ENCODE peak calls at places on chromosomes 6 and 20, in seven cellular contexts. One of them, this sample, is unnamed.
A peak's percentile ranks its signal among the peaks of the same experiment; 100 is the strongest.

GRCh38 chr6:164825386-164825785 is 484.0 kb downstream of the C6orf118 start:
- DNase-seq in glutamatergic neuron: no peak
- DNase-seq in NCI-H1092 treated with DMSO at 0.1 percent for 48 hours: no peak
- DNase-seq in mammary epithelial cell: no peak
- DNase-seq in skeletal muscle cell: no peak
- DNase-seq in hepatocyte: no peak
- DNase-seq in T1000: no peak
- DNase-seq in this sample: no peak

GRCh38 chr6:134636221-134636830 is 313.6 kb downstream of the ALDH8A1 start:
- DNase-seq in hepatocyte: peak; percentile 24
- DNase-seq in glutamatergic neuron: no peak
- DNase-seq in skeletal muscle cell: no peak
- DNase-seq in T1000: no peak
- DNase-seq in mammary epithelial cell: peak; percentile 39
- DNase-seq in NCI-H1092 treated with DMSO at 0.1 percent for 48 hours: no peak
- DNase-seq in this sample: no peak

GRCh38 chr20:63225082-63225454 is 9.1 kb upstream of the YTHDF1 start:
- DNase-seq in glutamatergic neuron: no peak
- DNase-seq in mammary epithelial cell: no peak
- DNase-seq in hepatocyte: no peak
- DNase-seq in skeletal muscle cell: no peak
- DNase-seq in NCI-H1092 treated with DMSO at 0.1 percent for 48 hours: peak; percentile 82
- DNase-seq in T1000: no peak
- DNase-seq in this sample: no peak

GRCh38 chr6:6912841-6913240 is 194.9 kb upstream of the RREB1 start:
- DNase-seq in NCI-H1092 treated with DMSO at 0.1 percent for 48 hours: no peak
- DNase-seq in T1000: no peak
- DNase-seq in skeletal muscle cell: no peak
- DNase-seq in glutamatergic neuron: no peak
- DNase-seq in hepatocyte: no peak
- DNase-seq in mammary epithelial cell: no peak
- DNase-seq in this sample: no peak

GRCh38 chr6:40738551-40738950 is 151.4 kb upstream of the LRFN2 start:
- DNase-seq in glutamatergic neuron: peak; percentile 36
- DNase-seq in skeletal muscle cell: no peak
- DNase-seq in T1000: no peak
- DNase-seq in NCI-H1092 treated with DMSO at 0.1 percent for 48 hours: no peak
- DNase-seq in mammary epithelial cell: no peak
- DNase-seq in hepatocyte: no peak
- DNase-seq in this sample: no peak

GRCh38 chr6:1884313-1884712 is 274.6 kb downstream of the FOXC1 start:
- DNase-seq in NCI-H1092 treated with DMSO at 0.1 percent for 48 hours: no peak
- DNase-seq in mammary epithelial cell: no peak
- DNase-seq in glutamatergic neuron: no peak
- DNase-seq in hepatocyte: no peak
- DNase-seq in T1000: no peak
- DNase-seq in skeletal muscle cell: no peak
- DNase-seq in this sample: no peak

GRCh38 chr6:101509556-101509955 is 116.0 kb downstream of the GRIK2 start:
- DNase-seq in mammary epithelial cell: no peak
- DNase-seq in NCI-H1092 treated with DMSO at 0.1 percent for 48 hours: no peak
- DNase-seq in glutamatergic neuron: no peak
- DNase-seq in hepatocyte: no peak
- DNase-seq in skeletal muscle cell: no peak
- DNase-seq in T1000: no peak
- DNase-seq in this sample: no peak

GRCh38 chr20:53847843-53848185 is 222.6 kb downstream of the BCAS1 start:
- DNase-seq in mammary epithelial cell: no peak
- DNase-seq in hepatocyte: no peak
- DNase-seq in T1000: no peak
- DNase-seq in NCI-H1092 treated with DMSO at 0.1 percent for 48 hours: no peak
- DNase-seq in glutamatergic neuron: no peak
- DNase-seq in skeletal muscle cell: no peak
- DNase-seq in this sample: no peak

GRCh38 chr20:59153355-59153681 is 10.3 kb upstream of the ZNF831 start:
- DNase-seq in mammary epithelial cell: no peak
- DNase-seq in NCI-H1092 treated with DMSO at 0.1 percent for 48 hours: no peak
- DNase-seq in hepatocyte: no peak
- DNase-seq in glutamatergic neuron: no peak
- DNase-seq in skeletal muscle cell: no peak
- DNase-seq in T1000: no peak
- DNase-seq in this sample: no peak

GRCh38 chr20:11995750-11996567 is 78.3 kb downstream of the BTBD3 start:
- DNase-seq in T1000: no peak
- DNase-seq in mammary epithelial cell: peak; percentile 89
- DNase-seq in NCI-H1092 treated with DMSO at 0.1 percent for 48 hours: no peak
- DNase-seq in glutamatergic neuron: no peak
- DNase-seq in skeletal muscle cell: no peak
- DNase-seq in hepatocyte: no peak
- DNase-seq in this sample: no peak

GRCh38 chr6:153595903-153596302 is 443.1 kb upstream of the OPRM1 start:
- DNase-seq in NCI-H1092 treated with DMSO at 0.1 percent for 48 hours: no peak
- DNase-seq in glutamatergic neuron: no peak
- DNase-seq in skeletal muscle cell: peak; percentile 15
- DNase-seq in T1000: no peak
- DNase-seq in hepatocyte: no peak
- DNase-seq in mammary epithelial cell: peak; percentile 20
- DNase-seq in this sample: no peak

GRCh38 chr6:20693466-20694063 is 159.3 kb downstream of the CDKAL1 start:
- DNase-seq in NCI-H1092 treated with DMSO at 0.1 percent for 48 hours: no peak
- DNase-seq in skeletal muscle cell: no peak
- DNase-seq in glutamatergic neuron: no peak
- DNase-seq in mammary epithelial cell: peak; percentile 52
- DNase-seq in T1000: no peak
- DNase-seq in hepatocyte: no peak
- DNase-seq in this sample: no peak

This sample was measured in NCI-H526.